ENCODE peak calls at places on chromosomes 13 and 19, in six cellular contexts. Q is IMR-90, D is H9, L is neuronal stem cell, T is trophoblast cell, F is H1. J is an unnamed sample.

GRCh38 chr13:93797463-93797862 is 570.9 kb downstream of the GPC6 start:
- DNase-seq in D (no peak), T (no peak), F (no peak), L (no peak), Q (peak), J (no peak)

GRCh38 chr13:19586904-19587634 is 25.7 kb upstream of the TPTE2 start:
- DNase-seq in Q (peak), F (no peak), T (peak), L (no peak), D (no peak), J (no peak)

GRCh38 chr19:51754770-51755169 is 3.1 kb upstream of the FPR1 start:
- DNase-seq in F (no peak), T (no peak), D (no peak), L (no peak), Q (no peak), J (no peak)

GRCh38 chr13:25770601-25771000 is 281.2 kb downstream of the SHISA2 start:
- DNase-seq in Q (no peak), D (no peak), F (no peak), L (no peak), T (peak), J (no peak)

GRCh38 chr19:29515706-29516357 is 10.0 kb upstream of the VSTM2B start:
- DNase-seq in Q (no peak), F (no peak), T (no peak), L (no peak), D (no peak), J (no peak)

GRCh38 chr19:31385744-31386143 is 36.5 kb upstream of the TSHZ3 start:
- DNase-seq in F (no peak), T (no peak), D (no peak), L (no peak), Q (no peak), J (no peak)

GRCh38 chr19:5131866-5132561 is 163.1 kb downstream of the KDM4B start:
- DNase-seq in F (no peak), T (peak), Q (no peak), L (peak), D (no peak), J (no peak)

GRCh38 chr13:99371956-99372355 is 64.8 kb upstream of the GPR183 start:
- DNase-seq in Q (no peak), F (no peak), T (no peak), L (no peak), D (no peak), J (no peak)

GRCh38 chr19:4089400-4089908 is 22.8 kb upstream of the ZBTB7A start:
- DNase-seq in D (no peak), F (no peak), Q (no peak), L (no peak), T (peak), J (no peak)

GRCh38 chr13:40581277-40581579 is 85.2 kb downstream of the FOXO1 start:
- DNase-seq in F (no peak), T (no peak), Q (no peak), L (no peak), D (no peak), J (no peak)

GRCh38 chr13:33723772-33724435 is 94.0 kb upstream of the RFC3 start:
- DNase-seq in T (peak), L (peak), Q (peak), D (peak), F (peak), J (peak)

GRCh38 chr13:33721719-33722118 is 96.2 kb upstream of the RFC3 start:
- DNase-seq in D (no peak), F (no peak), L (no peak), T (peak), Q (peak), J (peak)

GRCh38 chr13:33723365-33723764 is 94.6 kb upstream of the RFC3 start:
- DNase-seq in Q (no peak), D (no peak), F (no peak), T (no peak), L (no peak), J (peak)

GRCh38 chr13:33725340-33725739 is 92.6 kb upstream of the RFC3 start:
- DNase-seq in Q (no peak), F (no peak), L (no peak), T (no peak), D (no peak), J (no peak)

GRCh38 chr13:33722216-33722900 is 95.6 kb upstream of the RFC3 start:
- DNase-seq in F (no peak), L (no peak), D (no peak), Q (peak), T (no peak), J (peak)
- H3K14ac ChIP-seq in F (no peak), L (no peak), D (no peak), Q (no peak), T (no peak), J (no peak)

GRCh38 chr13:112453874-112454647 is 77.9 kb downstream of the SPACA7 start:
- DNase-seq in F (no peak), L (no peak), Q (no peak), D (peak), T (no peak), J (no peak)
- H3K23ac ChIP-seq in F (no peak), L (peak), Q (no peak), D (no peak), T (no peak), J (no peak)

DNA sequence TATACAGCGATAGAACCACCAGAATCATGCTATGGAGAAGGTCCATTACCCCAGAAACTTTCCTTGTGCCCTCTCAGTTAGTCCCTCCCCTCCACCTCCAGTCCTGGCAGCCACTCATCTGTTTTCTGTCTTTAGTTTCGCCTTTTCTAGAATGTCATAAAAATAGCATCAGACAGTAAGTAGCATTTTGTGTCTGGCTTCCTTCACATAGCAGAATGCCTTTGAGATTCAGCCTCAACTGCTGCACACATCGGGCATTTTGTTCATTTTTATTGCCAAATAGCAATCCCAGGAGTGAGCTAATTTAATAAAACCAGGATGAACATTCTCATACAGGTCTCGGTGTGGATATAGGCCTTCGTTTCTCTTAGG is 110.4 kb downstream of the COL4A2 start:
- DNase-seq in Q (no peak), T (no peak), D (no peak), L (no peak), F (no peak), J (no peak)
- H3K14ac ChIP-seq in Q (peak), T (no peak), D (no peak), L (no peak), F (no peak), J (no peak)

GRCh38 chr13:112531263-112531794 is 56.6 kb downstream of the TUBGCP3 start:
- DNase-seq in D (no peak), F (no peak), Q (no peak), L (no peak), T (no peak), J (no peak)

GRCh38 chr13:112529216-112529615 is 58.7 kb downstream of the TUBGCP3 start:
- DNase-seq in D (no peak), F (no peak), Q (no peak), L (no peak), T (no peak), J (no peak)

GRCh38 chr13:112532837-112533745 is 54.9 kb downstream of the TUBGCP3 start:
- DNase-seq in D (no peak), Q (no peak), T (no peak), F (no peak), L (no peak), J (no peak)
- H3K23ac ChIP-seq in D (no peak), Q (no peak), T (no peak), F (no peak), L (no peak), J (no peak)